ENCODE peak calls at places on chromosomes 3 and 15, in six cellular contexts. Q is H1, S is HepG2, E is adrenal gland, Z is HFFc6, D is transverse colon. P is an unnamed sample.

GRCh38 chr3:49198161-49198560 is 26.8 kb downstream of the KLHDC8B start:
- DNase-seq in E (no peak), S (no peak), D (no peak), Z (no peak), Q (no peak), P (no peak)

GRCh38 chr15:75945953-75946352 is 42.3 kb downstream of the FBXO22 start:
- DNase-seq in S (no peak), E (no peak), D (no peak), Q (no peak), Z (peak; percentile 14), P (no peak)

GRCh38 chr3:171620825-171621434 is 160.7 kb upstream of the TNIK start:
- DNase-seq in Q (no peak), E (no peak), Z (peak; percentile 12), D (no peak), S (no peak), P (no peak)

GRCh38 chr3:62312201-62312600 is 61.1 kb downstream of the FEZF2 start:
- DNase-seq in S (no peak), Z (no peak), Q (no peak), E (no peak), D (no peak), P (no peak)

GRCh38 chr3:168134931-168135330 is 39.2 kb upstream of the GOLIM4 start:
- DNase-seq in S (no peak), D (no peak), Q (no peak), Z (no peak), E (no peak), P (no peak)

GRCh38 chr15:51649659-51650521 is 27.3 kb upstream of the DMXL2 start:
- DNase-seq in D (peak; percentile 19), Q (no peak), S (peak; percentile 68), E (peak; percentile 51), Z (peak; percentile 71), P (no peak)

GRCh38 chr15:45635191-45635638 is 386 bp downstream of the SQOR start:
- DNase-seq in D (peak; percentile 82), E (peak; percentile 55), S (peak; percentile 41), Q (no peak), Z (peak; percentile 15), P (no peak)

GRCh38 chr3:81936817-81937216 is 175.4 kb upstream of the GBE1 start:
- DNase-seq in Q (no peak), E (no peak), Z (no peak), S (no peak), D (no peak), P (no peak)

GRCh38 chr3:98848108-98848507 is 53.4 kb downstream of the DCBLD2 start:
- DNase-seq in Z (no peak), Q (no peak), E (no peak), D (no peak), S (no peak), P (no peak)

GRCh38 chr15:59133921-59134427 is 29.0 kb downstream of the CCNB2 start:
- DNase-seq in Z (no peak), D (no peak), Q (no peak), S (no peak), E (no peak), P (no peak)

GRCh38 chr3:39177708-39178332 is 14.6 kb downstream of the XIRP1 start:
- DNase-seq in Q (no peak), D (peak; percentile 87), E (peak; percentile 89), Z (peak; percentile 91), S (peak; percentile 63), P (no peak)

GRCh38 chr3:107328074-107328473 is 49.2 kb upstream of the CCDC54 start:
- DNase-seq in Z (no peak), S (no peak), Q (no peak), E (no peak), D (no peak), P (no peak)

GRCh38 chr3:104909188-104909587 is 457.5 kb upstream of the ALCAM start:
- DNase-seq in S (no peak), D (no peak), Z (peak; percentile 80), Q (no peak), E (no peak), P (no peak)

GRCh38 chr3:157247391-157247790 is 87.4 kb upstream of the CCNL1 start:
- DNase-seq in D (no peak), E (no peak), Z (no peak), Q (no peak), S (no peak), P (no peak)

GRCh38 chr3:98980915-98981596 is 79.6 kb upstream of the DCBLD2 start:
- DNase-seq in D (no peak), E (no peak), Z (peak; percentile 84), S (no peak), Q (no peak), P (no peak)

GRCh38 chr3:147816770-147817169 is 407.6 kb downstream of the ZIC1 start:
- DNase-seq in Q (no peak), D (peak; percentile 75), S (no peak), E (peak; percentile 18), Z (no peak), P (no peak)

GRCh38 chr3:146130881-146131371 is 30.1 kb downstream of the PLOD2 start:
- DNase-seq in S (no peak), D (no peak), Z (no peak), Q (no peak), E (no peak), P (no peak)

DNA sequence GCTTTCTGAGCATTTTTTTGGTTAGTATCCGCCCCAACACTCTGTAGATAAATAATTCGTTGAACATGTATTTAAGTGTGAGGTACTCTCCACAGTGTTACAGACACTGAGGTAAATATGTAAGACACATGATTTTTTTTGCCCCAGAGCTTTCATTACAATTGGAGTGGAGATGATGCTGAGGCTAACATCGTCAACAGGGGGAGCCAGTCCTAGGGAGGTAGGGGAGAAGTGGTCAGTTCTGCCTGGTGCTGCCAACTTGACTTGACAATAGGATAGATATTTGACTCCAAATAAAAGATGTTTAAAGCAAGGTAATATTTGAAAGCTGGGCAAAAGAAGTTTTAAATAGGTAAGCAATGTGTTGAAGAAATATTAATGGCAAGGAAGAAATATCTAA is 295.7 kb downstream of the UNC13C start:
- DNase-seq in Q (peak; percentile 9), S (no peak), D (no peak), Z (no peak), E (no peak), P (no peak)
- TF ChIP-seq CTCF in Q (peak; percentile 56), S (peak; percentile 28), D (no peak), Z (no peak), E (no peak), P (peak; percentile 37)

DNA sequence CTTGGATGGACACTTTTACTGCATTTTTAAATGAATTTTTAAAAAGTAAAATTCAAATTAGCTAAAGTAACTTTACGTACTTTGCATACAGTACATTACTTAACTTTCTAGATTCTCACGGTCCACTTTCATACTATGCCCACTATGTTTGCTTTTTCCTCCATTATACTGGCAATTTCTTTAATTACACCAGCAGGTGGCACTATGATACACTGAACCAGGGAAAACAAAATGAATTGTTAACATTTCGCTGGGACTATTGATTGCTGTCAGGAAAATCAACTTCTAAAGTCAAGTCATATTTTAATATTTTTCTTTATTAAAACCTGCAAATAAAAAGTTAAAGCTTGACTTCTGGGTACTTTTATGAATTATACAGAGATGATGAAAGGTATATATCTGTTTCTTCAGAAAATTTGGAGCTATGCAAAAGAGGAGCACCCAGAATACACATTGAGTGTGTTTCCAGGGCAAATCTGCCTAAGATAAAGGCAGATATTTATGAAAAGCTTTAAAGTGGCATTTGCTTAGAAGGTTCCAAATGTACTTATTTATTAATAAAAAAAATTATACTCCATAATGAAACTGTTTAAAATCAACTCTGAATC is 21.8 kb upstream of the POU1F1 start:
- DNase-seq in D (no peak), E (no peak), Z (peak; percentile 40), Q (no peak), S (peak; percentile 54), P (no peak)
- TF ChIP-seq CTCF in D (peak; percentile 56), E (peak; percentile 46), Z (peak; percentile 91), Q (no peak), S (peak; percentile 70), P (peak; percentile 89)

GRCh38 chr3:192482809-192483208 is 244.5 kb downstream of the FGF12 start:
- DNase-seq in Z (no peak), S (no peak), D (no peak), E (no peak), Q (no peak), P (no peak)
- TF ChIP-seq CTCF in Z (no peak), S (no peak), D (no peak), E (no peak), Q (no peak), P (no peak)

GRCh38 chr3:151421956-151422355 is 37.4 kb upstream of the P2RY12 start:
- DNase-seq in Z (no peak), Q (no peak), D (no peak), E (no peak), S (no peak), P (no peak)
- TF ChIP-seq CTCF in Z (no peak), Q (no peak), D (no peak), E (no peak), S (no peak), P (no peak)

DNA sequence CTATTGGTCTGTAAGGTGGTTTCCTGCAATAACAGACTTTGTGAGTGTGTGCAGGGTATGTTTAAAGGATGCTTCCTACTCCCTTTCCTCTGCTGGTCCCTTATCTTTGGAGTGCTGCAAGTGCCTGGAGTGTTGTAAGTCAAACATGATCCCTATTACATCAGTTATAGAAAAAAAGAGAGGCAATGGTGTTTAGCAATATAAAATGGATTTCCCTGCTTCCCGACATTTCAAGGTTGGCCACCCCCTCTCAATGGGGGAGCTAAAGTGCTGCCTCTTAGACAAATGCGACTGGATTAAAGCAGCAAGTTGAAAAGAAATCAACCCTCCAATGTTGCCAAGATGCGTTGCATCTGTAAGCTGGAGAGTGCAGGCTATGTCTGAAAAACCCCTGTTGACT is 203.1 kb upstream of the WNT5A start:
- DNase-seq in E (no peak), Q (no peak), S (no peak), Z (no peak), D (no peak), P (no peak)
- TF ChIP-seq CTCF in E (no peak), Q (no peak), S (no peak), Z (no peak), D (no peak), P (no peak)

DNA sequence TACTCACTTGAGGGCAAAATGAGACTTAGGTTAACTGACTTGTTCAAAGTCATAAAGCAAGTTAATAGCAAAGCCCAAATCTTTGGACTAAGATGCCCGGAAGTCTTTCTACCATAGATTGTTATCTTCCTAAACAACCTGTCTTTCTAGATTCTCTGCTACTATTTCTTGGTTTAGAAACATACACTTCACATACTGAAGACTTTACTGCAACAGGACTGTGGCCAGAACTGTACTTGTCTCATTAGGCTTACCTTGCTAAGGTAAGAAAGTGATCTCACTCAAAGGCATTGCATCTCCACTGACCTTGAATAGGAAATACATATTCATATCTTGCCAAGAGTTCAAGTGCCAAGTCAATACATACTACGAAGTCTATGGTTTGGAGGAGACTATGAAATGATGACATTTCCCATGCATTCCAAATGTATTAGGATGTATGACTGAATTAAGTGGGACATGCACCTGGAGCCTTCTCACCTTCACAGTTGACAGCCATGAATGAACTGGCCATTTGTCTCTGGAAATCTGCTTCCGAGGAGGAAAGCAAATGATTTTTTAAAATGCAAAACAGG is 5.0 kb downstream of the ZDHHC3 start:
- DNase-seq in Q (no peak), D (no peak), Z (no peak), S (no peak), E (no peak), P (no peak)
- TF ChIP-seq CTCF in Q (no peak), D (no peak), Z (no peak), S (no peak), E (no peak), P (no peak)